ENCODE peak calls at places on chromosomes 16 and 17, in ten cellular contexts. K, E, S, C, Q, O, Y, H, U and B are unnamed samples.

GRCh38 chr16:89401641-89402445 is 88.5 kb downstream of the ANKRD11 start:
- DNase-seq in E (peak; percentile 87), Q (no peak), U (no peak), S (no peak), K (peak; percentile 15), H (no peak), O (no peak), C (no peak), Y (no peak), B (no peak)

GRCh38 chr16:4706871-4707270 is 13.5 kb downstream of the NUDT16L1 start:
- DNase-seq in U (no peak), Q (no peak), K (no peak), H (no peak), Y (no peak), O (no peak), C (no peak), E (no peak), S (no peak), B (no peak)

GRCh38 chr16:10866196-10866976 is 10.6 kb upstream of the CIITA start:
- DNase-seq in C (no peak), H (no peak), Y (no peak), Q (no peak), S (no peak), K (no peak), O (no peak), E (no peak), U (no peak), B (no peak)

GRCh38 chr17:72092710-72093322 is 28.0 kb upstream of the SOX9 start:
- DNase-seq in Y (no peak), S (no peak), U (no peak), K (no peak), E (no peak), H (no peak), Q (no peak), O (no peak), C (no peak), B (no peak)

GRCh38 chr16:106623-107324 is 28.7 kb downstream of the MPG start:
- DNase-seq in Y (peak; percentile 86), C (peak; percentile 72), O (peak; percentile 24), E (peak; percentile 84), K (peak; percentile 91), H (peak; percentile 84), Q (peak; percentile 56), S (peak; percentile 72), U (peak; percentile 66), B (peak; percentile 79)

GRCh38 chr17:68509151-68510057 is 2.8 kb upstream of the PRKAR1A start:
- DNase-seq in Q (no peak), E (no peak), Y (peak; percentile 76), H (no peak), K (no peak), U (peak; percentile 26), S (peak; percentile 22), C (no peak), O (no peak), B (no peak)

GRCh38 chr17:4949321-4950074 is 1.2 kb upstream of the PFN1 start:
- DNase-seq in H (peak; percentile 56), Y (peak; percentile 84), U (peak; percentile 79), S (peak; percentile 69), O (peak; percentile 71), E (peak; percentile 88), K (peak; percentile 73), C (peak; percentile 68), Q (peak; percentile 72), B (peak; percentile 91)

GRCh38 chr16:22164482-22164881 is 2.2 kb downstream of the SDR42E2 start:
- DNase-seq in S (no peak), O (no peak), K (no peak), E (no peak), C (no peak), Q (no peak), Y (no peak), H (no peak), U (no peak), B (no peak)

GRCh38 chr17:1056761-1057160 is 59.8 kb downstream of the TIMM22 start:
- DNase-seq in E (no peak), Q (no peak), O (no peak), H (no peak), U (no peak), K (no peak), Y (no peak), C (no peak), S (no peak), B (no peak)

GRCh38 chr17:51425793-51426192 is 165.4 kb downstream of the UTP18 start:
- DNase-seq in K (no peak), H (no peak), C (no peak), U (no peak), E (no peak), O (no peak), Y (no peak), S (no peak), Q (no peak), B (no peak)

GRCh38 chr17:64152428-64153125 is 22.6 kb upstream of the ERN1 start:
- DNase-seq in E (no peak), O (no peak), H (no peak), C (no peak), K (no peak), Y (peak; percentile 43), Q (no peak), U (no peak), S (no peak), B (no peak)

GRCh38 chr17:17343896-17344506 is 40.8 kb downstream of the NT5M start:
- DNase-seq in Q (no peak), C (no peak), E (no peak), K (no peak), O (no peak), H (peak; percentile 5), U (no peak), S (no peak), Y (peak; percentile 10), B (no peak)

GRCh38 chr17:30396129-30396528 is 17.4 kb downstream of the CPD start:
- DNase-seq in E (no peak), C (no peak), O (no peak), Q (no peak), H (no peak), Y (no peak), U (no peak), K (no peak), S (no peak), B (no peak)

GRCh38 chr17:74773871-74774286 is 2.3 kb downstream of the NAT9 start:
- DNase-seq in H (no peak), S (peak; percentile 50), O (no peak), K (peak; percentile 78), C (no peak), U (peak; percentile 41), Q (no peak), Y (no peak), E (peak; percentile 73), B (peak; percentile 68)

GRCh38 chr17:45218895-45219661 is 2.6 kb upstream of the FMNL1 start:
- DNase-seq in Q (peak; percentile 56), S (peak; percentile 70), O (peak; percentile 70), Y (peak; percentile 97), U (peak; percentile 72), E (peak; percentile 75), K (peak; percentile 85), H (peak; percentile 83), C (peak; percentile 85), B (peak; percentile 77)

GRCh38 chr17:38403491-38403890 is 24.8 kb upstream of the ARHGAP23 start:
- DNase-seq in K (peak; percentile 76), S (no peak), E (peak; percentile 88), H (peak; percentile 70), O (no peak), U (peak; percentile 33), C (no peak), Y (no peak), Q (no peak), B (peak; percentile 75)

GRCh38 chr17:82110298-82110697 is 12.3 kb upstream of the FASN start:
- DNase-seq in Y (no peak), O (no peak), H (no peak), E (no peak), U (no peak), Q (no peak), K (no peak), C (no peak), S (no peak), B (no peak)

GRCh38 chr17:39872700-39873099 is 4.7 kb downstream of the ZPBP2 start:
- DNase-seq in Q (no peak), O (peak; percentile 8), E (peak; percentile 16), H (no peak), C (peak; percentile 6), K (peak; percentile 39), U (no peak), Y (no peak), S (no peak), B (peak; percentile 28)

GRCh38 chr17:48608921-48609505 is 1.8 kb downstream of the HOXB7 start:
- DNase-seq in K (no peak), O (no peak), H (no peak), C (no peak), Q (no peak), E (no peak), U (no peak), Y (no peak), S (no peak), B (peak; percentile 83)

GRCh38 chr17:40430272-40431230 is 12.7 kb upstream of the IGFBP4 start:
- DNase-seq in Y (peak; percentile 29), K (no peak), H (no peak), Q (no peak), S (no peak), U (no peak), C (no peak), O (no peak), E (no peak), B (no peak)

GRCh38 chr16:48958681-48959080 is 323.0 kb downstream of the CBLN1 start:
- DNase-seq in S (no peak), K (no peak), U (peak; percentile 53), O (no peak), E (peak; percentile 12), C (no peak), Y (no peak), Q (no peak), H (no peak), B (peak; percentile 39)

GRCh38 chr17:52419256-52419655 is 260.7 kb upstream of the CA10 start:
- DNase-seq in Q (peak; percentile 11), S (peak; percentile 51), E (no peak), K (no peak), U (peak; percentile 13), O (no peak), Y (peak; percentile 77), H (no peak), C (no peak), B (no peak)

GRCh38 chr17:75843577-75844529 is at the start of gene UNC13D:
- DNase-seq in Q (no peak), U (no peak), K (no peak), S (no peak), Y (peak; percentile 79), E (peak; percentile 25), C (no peak), O (no peak), H (peak; percentile 6), B (no peak)

GRCh38 chr17:70100983-70101382 is 26.0 kb downstream of the KCNJ16 start:
- DNase-seq in H (no peak), U (peak; percentile 3), Q (no peak), S (peak; percentile 15), C (peak; percentile 3), Y (no peak), E (no peak), O (no peak), K (no peak), B (no peak)

GRCh38 chr17:4944554-4945175 is 3.7 kb downstream of the PFN1 start:
- DNase-seq in S (no peak), E (no peak), Y (no peak), H (no peak), C (no peak), Q (no peak), O (no peak), U (no peak), K (no peak), B (no peak)

GRCh38 chr17:1714488-1714979 is 4.4 kb upstream of the TLCD2 start:
- DNase-seq in O (no peak), U (peak; percentile 96), C (peak; percentile 94), Q (peak; percentile 78), Y (peak; percentile 99), S (peak; percentile 91), E (peak; percentile 98), H (peak; percentile 79), K (peak; percentile 99), B (peak; percentile 95)

GRCh38 chr17:50359998-50360461 is 13.0 kb downstream of the MRPL27 start:
- DNase-seq in Q (no peak), S (no peak), O (no peak), H (no peak), C (no peak), U (no peak), E (no peak), K (no peak), Y (peak; percentile 51), B (no peak)

GRCh38 chr16:65889533-65889966 is 476.9 kb upstream of the CDH5 start:
- DNase-seq in O (no peak), Q (no peak), K (peak; percentile 7), H (peak; percentile 11), U (no peak), E (no peak), S (peak; percentile 30), C (no peak), Y (no peak), B (no peak)